ENCODE peak calls at places on chromosomes 1 and 21, in six cellular contexts. D, A, X, R, J and S are unnamed samples.

GRCh38 chr1:8443558-8444194 is 125.8 kb downstream of the SLC45A1 start:
- DNase-seq in J (no peak), X (no peak), D (no peak), R (peak), A (no peak), S (no peak)

GRCh38 chr1:22104865-22105437 is 37.9 kb downstream of the WNT4 start:
- DNase-seq in X (no peak), J (no peak), R (no peak), A (no peak), D (no peak), S (no peak)

GRCh38 chr1:165928075-165928731 is 100.8 kb downstream of the UCK2 start:
- DNase-seq in A (no peak), J (peak), R (peak), X (no peak), D (no peak), S (peak)

GRCh38 chr1:41621256-41621655 is 136.8 kb upstream of the EDN2 start:
- DNase-seq in R (no peak), D (no peak), J (no peak), A (no peak), X (no peak), S (no peak)

GRCh38 chr1:226309398-226310122 is 596 bp upstream of the LIN9 start:
- DNase-seq in D (no peak), X (no peak), R (peak), J (peak), A (no peak), S (peak)

GRCh38 chr21:19322360-19322759 is 918.8 kb upstream of the TMPRSS15 start:
- DNase-seq in J (no peak), R (peak), D (no peak), A (no peak), X (no peak), S (no peak)

GRCh38 chr1:60425528-60425927 is 352.0 kb upstream of the C1orf87 start:
- DNase-seq in A (no peak), R (peak), D (no peak), J (no peak), X (no peak), S (no peak)

GRCh38 chr1:34050711-34051485 is 114.1 kb downstream of the CSMD2 start:
- DNase-seq in A (no peak), J (peak), X (no peak), R (peak), D (no peak), S (no peak)

GRCh38 chr1:151831605-151832004 is at the start of gene RORC:
- DNase-seq in R (peak), X (no peak), A (peak), J (no peak), D (no peak), S (no peak)

GRCh38 chr1:55285849-55286248 is 70.7 kb upstream of the USP24 start:
- DNase-seq in D (no peak), R (no peak), X (no peak), J (no peak), A (no peak), S (no peak)

GRCh38 chr1:171472183-171472647 is 13.1 kb upstream of the PRRC2C start:
- DNase-seq in J (no peak), R (no peak), A (no peak), X (no peak), D (no peak), S (no peak)

GRCh38 chr1:30758785-30759380 is 1.3 kb upstream of the LAPTM5 start:
- DNase-seq in R (peak), X (no peak), J (no peak), D (no peak), A (no peak), S (no peak)

GRCh38 chr1:210715072-210715471 is 386.4 kb downstream of the HHAT start:
- DNase-seq in R (no peak), D (no peak), X (no peak), A (no peak), J (peak), S (no peak)

GRCh38 chr1:151013518-151013917 is 5.3 kb downstream of the PRUNE1 start:
- DNase-seq in J (no peak), R (no peak), D (no peak), A (no peak), X (no peak), S (no peak)

GRCh38 chr1:20449736-20450311 is 36.2 kb downstream of the CAMK2N1 start:
- DNase-seq in D (no peak), X (no peak), R (no peak), A (no peak), J (no peak), S (no peak)

GRCh38 chr1:20730690-20731056 is 1.8 kb downstream of the SH2D5 start:
- DNase-seq in D (no peak), X (no peak), R (no peak), A (no peak), J (no peak), S (no peak)

GRCh38 chr1:11550664-11551283 is 71.8 kb downstream of the DISP3 start:
- DNase-seq in A (peak), R (no peak), D (no peak), X (no peak), J (peak), S (peak)

GRCh38 chr21:15592271-15592860 is 137.4 kb upstream of the USP25 start:
- DNase-seq in A (no peak), R (peak), D (no peak), X (no peak), J (no peak), S (peak)

GRCh38 chr1:24321712-24322635 is 2.8 kb downstream of the GRHL3 start:
- DNase-seq in R (peak), D (peak), A (peak), J (peak), X (no peak), S (peak)

GRCh38 chr21:34915364-34915834 is 133.7 kb downstream of the RUNX1 start:
- DNase-seq in R (no peak), X (no peak), A (no peak), D (no peak), J (no peak), S (no peak)

GRCh38 chr1:232385221-232385620 is 244.7 kb downstream of the SIPA1L2 start:
- DNase-seq in D (no peak), R (no peak), J (peak), A (no peak), X (peak), S (no peak)

GRCh38 chr1:203629509-203630082 is 3.0 kb downstream of the ATP2B4 start:
- DNase-seq in R (peak), J (peak), X (no peak), D (peak), A (peak), S (peak)

GRCh38 chr1:203915811-203916210 is 54.4 kb downstream of the SNRPE start:
- DNase-seq in J (no peak), X (no peak), A (no peak), D (no peak), R (no peak), S (no peak)

GRCh38 chr1:30783244-30783915 is 25.8 kb upstream of the LAPTM5 start:
- DNase-seq in J (no peak), A (peak), R (no peak), D (peak), X (no peak), S (no peak)

GRCh38 chr1:204409111-204409510 is 2.5 kb downstream of the PPP1R15B start:
- DNase-seq in X (no peak), D (no peak), R (no peak), J (no peak), A (no peak), S (no peak)